ENCODE peak calls at places on chromosomes 12 and 14, in four cellular contexts. One of them, this sample, is unnamed.

GRCh38 chr14:68544150-68544892 is 248.5 kb downstream of the ZFP36L1 start:
- DNase-seq in activated CD4-positive, alpha-beta T cell treated with anti-CD3 and anti-CD28 coated beads for 36 hours: no peak
- DNase-seq in fibroblast of the conjunctiva: peak; percentile 99
- DNase-seq in uterus: peak; percentile 90
- DNase-seq in this sample: peak; percentile 32

GRCh38 chr12:112107306-112107705 is 1.3 kb downstream of the NAA25 start:
- DNase-seq in uterus: no peak
- DNase-seq in activated CD4-positive, alpha-beta T cell treated with anti-CD3 and anti-CD28 coated beads for 36 hours: no peak
- DNase-seq in fibroblast of the conjunctiva: no peak
- DNase-seq in this sample: no peak

GRCh38 chr14:68140801-68141200 is 321.2 kb downstream of the RAD51B start:
- DNase-seq in activated CD4-positive, alpha-beta T cell treated with anti-CD3 and anti-CD28 coated beads for 36 hours: no peak
- DNase-seq in uterus: no peak
- DNase-seq in fibroblast of the conjunctiva: no peak
- DNase-seq in this sample: no peak

GRCh38 chr12:100576311-100577036 is 3.0 kb downstream of the GAS2L3 start:
- DNase-seq in activated CD4-positive, alpha-beta T cell treated with anti-CD3 and anti-CD28 coated beads for 36 hours: no peak
- DNase-seq in uterus: no peak
- DNase-seq in fibroblast of the conjunctiva: peak; percentile 64
- DNase-seq in this sample: no peak

GRCh38 chr14:58635041-58635440 is 2.7 kb upstream of the DACT1 start:
- DNase-seq in activated CD4-positive, alpha-beta T cell treated with anti-CD3 and anti-CD28 coated beads for 36 hours: no peak
- DNase-seq in uterus: no peak
- DNase-seq in fibroblast of the conjunctiva: no peak
- DNase-seq in this sample: no peak

GRCh38 chr12:79858518-79858917 is 76.4 kb downstream of the PPP1R12A start:
- DNase-seq in activated CD4-positive, alpha-beta T cell treated with anti-CD3 and anti-CD28 coated beads for 36 hours: no peak
- DNase-seq in fibroblast of the conjunctiva: no peak
- DNase-seq in uterus: no peak
- DNase-seq in this sample: no peak

GRCh38 chr12:85866929-85867776 is 6.9 kb upstream of the NTS start:
- DNase-seq in uterus: peak; percentile 31
- DNase-seq in activated CD4-positive, alpha-beta T cell treated with anti-CD3 and anti-CD28 coated beads for 36 hours: peak; percentile 30
- DNase-seq in fibroblast of the conjunctiva: peak; percentile 74
- DNase-seq in this sample: peak; percentile 39

GRCh38 chr12:47876404-47876960 is 28.3 kb downstream of the VDR start:
- DNase-seq in fibroblast of the conjunctiva: no peak
- DNase-seq in activated CD4-positive, alpha-beta T cell treated with anti-CD3 and anti-CD28 coated beads for 36 hours: no peak
- DNase-seq in uterus: no peak
- DNase-seq in this sample: no peak

GRCh38 chr12:46224401-46224800 is 44.4 kb downstream of the SLC38A1 start:
- DNase-seq in fibroblast of the conjunctiva: peak; percentile 85
- DNase-seq in activated CD4-positive, alpha-beta T cell treated with anti-CD3 and anti-CD28 coated beads for 36 hours: no peak
- DNase-seq in uterus: peak; percentile 71
- DNase-seq in this sample: no peak

GRCh38 chr12:27610380-27610779 is 85.9 kb upstream of the REP15 start:
- DNase-seq in fibroblast of the conjunctiva: peak; percentile 23
- DNase-seq in uterus: no peak
- DNase-seq in activated CD4-positive, alpha-beta T cell treated with anti-CD3 and anti-CD28 coated beads for 36 hours: no peak
- DNase-seq in this sample: no peak

GRCh38 chr12:90959538-90960139 is 4.7 kb upstream of the CCER1 start:
- DNase-seq in uterus: no peak
- DNase-seq in fibroblast of the conjunctiva: peak; percentile 21
- DNase-seq in activated CD4-positive, alpha-beta T cell treated with anti-CD3 and anti-CD28 coated beads for 36 hours: peak; percentile 27
- DNase-seq in this sample: peak; percentile 16

GRCh38 chr12:129150721-129151120 is 297.4 kb downstream of the GLT1D1 start:
- DNase-seq in uterus: no peak
- DNase-seq in fibroblast of the conjunctiva: no peak
- DNase-seq in activated CD4-positive, alpha-beta T cell treated with anti-CD3 and anti-CD28 coated beads for 36 hours: no peak
- DNase-seq in this sample: no peak

GRCh38 chr14:28867571-28867970 is 101.0 kb downstream of the FOXG1 start:
- DNase-seq in uterus: no peak
- DNase-seq in activated CD4-positive, alpha-beta T cell treated with anti-CD3 and anti-CD28 coated beads for 36 hours: no peak
- DNase-seq in fibroblast of the conjunctiva: peak; percentile 1
- DNase-seq in this sample: no peak

GRCh38 chr12:84561362-84561761 is 351.2 kb downstream of the SLC6A15 start:
- DNase-seq in uterus: no peak
- DNase-seq in activated CD4-positive, alpha-beta T cell treated with anti-CD3 and anti-CD28 coated beads for 36 hours: no peak
- DNase-seq in fibroblast of the conjunctiva: no peak
- DNase-seq in this sample: no peak

GRCh38 chr12:109389146-109389545 is 41.4 kb downstream of the MYO1H start:
- DNase-seq in uterus: no peak
- DNase-seq in fibroblast of the conjunctiva: no peak
- DNase-seq in activated CD4-positive, alpha-beta T cell treated with anti-CD3 and anti-CD28 coated beads for 36 hours: peak; percentile 17
- DNase-seq in this sample: peak; percentile 5

GRCh38 chr14:70858641-70859040 is 48.6 kb upstream of the PCNX1 start:
- DNase-seq in activated CD4-positive, alpha-beta T cell treated with anti-CD3 and anti-CD28 coated beads for 36 hours: no peak
- DNase-seq in uterus: no peak
- DNase-seq in fibroblast of the conjunctiva: no peak
- DNase-seq in this sample: no peak

GRCh38 chr14:35821546-35822411 is 4.4 kb upstream of the BRMS1L start:
- DNase-seq in fibroblast of the conjunctiva: no peak
- DNase-seq in activated CD4-positive, alpha-beta T cell treated with anti-CD3 and anti-CD28 coated beads for 36 hours: peak; percentile 37
- DNase-seq in uterus: no peak
- DNase-seq in this sample: peak; percentile 17

GRCh38 chr12:76252031-76252430 is 96.2 kb downstream of the BBS10 start:
- DNase-seq in uterus: no peak
- DNase-seq in activated CD4-positive, alpha-beta T cell treated with anti-CD3 and anti-CD28 coated beads for 36 hours: no peak
- DNase-seq in fibroblast of the conjunctiva: no peak
- DNase-seq in this sample: no peak